ENCODE peak calls at places on chromosome 3, in nine cellular contexts. Z is cardiac muscle cell, V is astrocyte, I is A673, J is mammary epithelial cell, F is lower lobe of right lung, K is stomach, O is adrenal gland, M is kidney epithelial cell. A is an unnamed sample. For H3K27me3 and H3K36me3, the result is how much of the 10 kb centered on the place peaks cover.

GRCh38 chr3:128435058-128435457 is 31.6 kb downstream of the DNAJB8 start:
- DNase-seq in F (no peak), V (no peak), M (no peak), Z (no peak), I (no peak), K (peak), O (no peak), J (no peak), A (no peak)

GRCh38 chr3:171781711-171782127 is 28.6 kb downstream of the PLD1 start:
- DNase-seq in K (no peak), F (no peak), Z (no peak), M (no peak), I (no peak), V (peak), O (no peak), J (peak), A (no peak)

GRCh38 chr3:8571256-8571655 is 69.6 kb downstream of the LMCD1 start:
- DNase-seq in V (no peak), M (no peak), O (no peak), J (no peak), K (no peak), Z (no peak), I (peak), F (no peak), A (no peak)

GRCh38 chr3:4734454-4734853 is 241.3 kb downstream of the ITPR1 start:
- DNase-seq in V (no peak), M (no peak), F (no peak), I (peak), J (no peak), K (no peak), O (no peak), Z (no peak), A (peak)

GRCh38 chr3:59809016-59809415 is 759.2 kb upstream of the CFAP20DC start:
- DNase-seq in K (no peak), F (no peak), M (peak), I (no peak), V (peak), J (peak), Z (no peak), O (no peak), A (no peak)

GRCh38 chr3:181948286-181948685 is 236.6 kb downstream of the SOX2 start:
- DNase-seq in Z (no peak), M (no peak), F (no peak), V (no peak), J (peak), K (no peak), O (no peak), I (no peak), A (no peak)

GRCh38 chr3:15427981-15428380 is 583 bp downstream of the EAF1 start:
- DNase-seq in I (peak), K (no peak), F (no peak), V (no peak), M (no peak), J (no peak), O (no peak), Z (no peak), A (no peak)

GRCh38 chr3:123285931-123286307 is 84.2 kb downstream of the SEC22A start:
- DNase-seq in J (no peak), Z (no peak), M (no peak), K (no peak), V (no peak), F (no peak), I (no peak), O (no peak), A (no peak)

GRCh38 chr3:64143399-64144130 is 81.7 kb downstream of the PRICKLE2 start:
- DNase-seq in I (peak), Z (no peak), K (no peak), F (no peak), O (peak), M (no peak), J (peak), V (peak), A (no peak)

GRCh38 chr3:9499455-9500107 is 54.0 kb downstream of the LHFPL4 start:
- DNase-seq in J (no peak), I (no peak), O (no peak), F (no peak), M (no peak), K (no peak), V (no peak), Z (peak), A (no peak)

GRCh38 chr3:112437146-112438022 is 61.9 kb downstream of the BTLA start:
- DNase-seq in Z (no peak), V (peak), I (peak), K (no peak), F (no peak), O (no peak), J (peak), M (no peak), A (no peak)

GRCh38 chr3:72487946-72488735 is 360.1 kb downstream of the SHQ1 start:
- DNase-seq in F (no peak), V (peak), I (no peak), J (no peak), O (no peak), K (no peak), Z (no peak), M (no peak), A (no peak)

GRCh38 chr3:160449660-160450598 is at the start of gene TRIM59:
- DNase-seq in V (peak), F (peak), O (peak), M (peak), J (peak), I (peak), K (peak), Z (peak), A (peak)

GRCh38 chr3:180142041-180142440 is 105.3 kb upstream of the PEX5L start:
- DNase-seq in Z (no peak), O (no peak), M (no peak), I (no peak), F (no peak), J (peak), K (no peak), V (peak), A (no peak)

GRCh38 chr3:183502782-183503181 is 52.7 kb downstream of the KLHL6 start:
- DNase-seq in K (no peak), I (peak), O (no peak), V (no peak), J (no peak), F (no peak), M (no peak), Z (no peak), A (no peak)

GRCh38 chr3:84318273-84318809 is 640.4 kb upstream of the CADM2 start:
- DNase-seq in Z (no peak), M (no peak), I (peak), J (no peak), F (no peak), O (no peak), V (no peak), K (no peak), A (no peak)

GRCh38 chr3:192038726-192039125 is 577.8 kb downstream of the PYDC2 start:
- DNase-seq in F (no peak), Z (no peak), J (peak), I (no peak), K (no peak), V (peak), M (peak), O (peak), A (no peak)

GRCh38 chr3:182755308-182756106 is 37.8 kb upstream of the ATP11B start:
- DNase-seq in F (no peak), Z (no peak), J (no peak), V (peak), K (no peak), I (no peak), O (no peak), M (no peak), A (no peak)

GRCh38 chr3:121834079-121834730 is 655 bp downstream of the IQCB1 start:
- DNase-seq in M (no peak), I (no peak), O (no peak), K (no peak), J (peak), Z (peak), F (no peak), V (no peak), A (peak)

GRCh38 chr3:133192363-133192945 is 154.3 kb downstream of the TMEM108 start:
- DNase-seq in J (no peak), I (no peak), O (no peak), K (no peak), M (no peak), F (no peak), Z (peak), V (peak), A (no peak)

GRCh38 chr3:108437439-108437838 is 73.0 kb downstream of the MYH15 start:
- DNase-seq in J (no peak), F (no peak), Z (no peak), V (no peak), K (peak), M (no peak), I (no peak), O (no peak), A (no peak)

GRCh38 chr3:119323401-119324107 is 29.4 kb downstream of the ARHGAP31 start:
- DNase-seq in V (no peak), O (no peak), I (no peak), K (no peak), J (peak), F (no peak), M (no peak), Z (no peak), A (no peak)

GRCh38 chr3:65785065-65785645 is 253.6 kb downstream of the MAGI1 start:
- DNase-seq in M (no peak), I (peak), K (no peak), F (no peak), J (peak), O (no peak), Z (peak), V (peak), A (no peak)

GRCh38 chr3:66729685-66730393 is 229.0 kb upstream of the LRIG1 start:
- DNase-seq in I (no peak), K (no peak), V (no peak), Z (no peak), M (no peak), O (no peak), F (peak), J (no peak), A (no peak)

GRCh38 chr3:65348596-65348995 is 660.8 kb upstream of the ADAMTS9 start:
- DNase-seq in Z (no peak), F (no peak), I (no peak), O (no peak), M (no peak), V (peak), K (no peak), J (no peak), A (no peak)

GRCh38 chr3:140014831-140015495 is 80.0 kb downstream of the CLSTN2 start:
- DNase-seq in I (no peak), K (no peak), Z (no peak), M (no peak), V (no peak), J (no peak), F (no peak), O (no peak), A (no peak)

GRCh38 chr3:57919987-57920386 is 88.2 kb upstream of the FLNB start:
- DNase-seq in Z (no peak), J (no peak), F (no peak), V (no peak), M (no peak), K (no peak), I (no peak), O (no peak), A (no peak)

GRCh38 chr3:60992395-60992794 is 258.9 kb downstream of the FHIT start:
- DNase-seq in V (no peak), O (peak), Z (no peak), I (no peak), K (no peak), J (peak), F (no peak), M (no peak), A (no peak)

GRCh38 chr3:32421185-32421584 is 29.5 kb downstream of the CMTM7 start:
- DNase-seq in I (no peak), M (no peak), K (no peak), V (no peak), F (no peak), Z (no peak), J (no peak), O (no peak), A (no peak)

GRCh38 chr3:84963137-84963536 is 4.3 kb downstream of the CADM2 start:
- DNase-seq in I (no peak), V (no peak), K (no peak), M (no peak), J (no peak), F (no peak), O (no peak), Z (no peak), A (no peak)

GRCh38 chr3:38327335-38328009 is 19.1 kb upstream of the XYLB start:
- DNase-seq in M (peak), J (peak), I (no peak), K (no peak), Z (no peak), O (no peak), V (peak), F (no peak), A (no peak)

GRCh38 chr3:121545564-121546455 is at the start of gene POLQ:
- DNase-seq in F (peak), I (peak), M (peak), K (peak), Z (peak), O (peak), V (peak), J (peak), A (peak)

GRCh38 chr3:149641011-149641728 is 16.7 kb downstream of the WWTR1 start:
- DNase-seq in V (no peak), I (no peak), J (no peak), O (no peak), M (no peak), K (no peak), Z (no peak), F (no peak), A (no peak)

DNA sequence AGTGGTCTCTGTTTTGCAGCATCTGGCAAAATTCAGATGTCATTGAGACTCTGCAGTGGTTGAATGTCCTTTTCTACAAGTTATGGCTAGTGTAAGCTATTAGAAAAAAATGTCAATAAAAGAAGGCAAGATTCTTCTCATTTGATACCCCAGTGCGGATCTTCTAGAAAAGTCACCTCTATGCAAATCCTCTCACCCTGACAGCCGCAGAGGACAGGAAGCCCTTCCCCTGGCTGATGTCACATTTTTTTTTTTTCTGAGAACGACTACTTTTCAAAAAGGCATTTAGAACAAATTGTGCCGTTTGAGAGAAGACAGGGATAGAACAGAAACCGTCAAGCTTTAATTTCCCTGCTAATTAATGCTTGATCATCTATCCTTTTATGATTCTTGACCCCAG is 183.6 kb downstream of the OPA1 start:
- DNase-seq in M (no peak), O (no peak), J (no peak), V (no peak), Z (no peak), I (no peak), F (no peak), K (no peak), A (no peak)
- H3K4me3 ChIP-seq in M (no peak), O (no peak), J (no peak), V (no peak), Z (no peak), I (no peak), F (no peak), K (no peak), A (no peak)

GRCh38 chr3:45796902-45797637 is 734 bp upstream of the SLC6A20 start:
- DNase-seq in I (no peak), F (no peak), K (no peak), Z (no peak), O (no peak), M (no peak), J (no peak), V (no peak), A (no peak)
- H3K27me3 ChIP-seq in I (under half), F (under half), K (under half), Z (under half), O (under half), M (under half), J (under half), V (half or more), A (under half)

GRCh38 chr3:126995254-126995770 is 12.4 kb downstream of the PLXNA1 start:
- DNase-seq in V (no peak), O (no peak), F (no peak), I (no peak), J (no peak), Z (no peak), M (no peak), K (no peak), A (no peak)
- H3K36me3 ChIP-seq in V (under half), O (under half), F (under half), I (under half), J (under half), Z (under half), M (under half), K (under half), A (under half)

GRCh38 chr3:196274585-196274984 is 12.9 kb downstream of the PCYT1A start:
- DNase-seq in K (no peak), Z (no peak), I (no peak), O (no peak), V (peak), M (no peak), F (no peak), J (peak), A (no peak)
- H3K4me3 ChIP-seq in K (no peak), Z (no peak), I (no peak), O (no peak), V (no peak), M (no peak), F (no peak), J (no peak), A (no peak)

DNA sequence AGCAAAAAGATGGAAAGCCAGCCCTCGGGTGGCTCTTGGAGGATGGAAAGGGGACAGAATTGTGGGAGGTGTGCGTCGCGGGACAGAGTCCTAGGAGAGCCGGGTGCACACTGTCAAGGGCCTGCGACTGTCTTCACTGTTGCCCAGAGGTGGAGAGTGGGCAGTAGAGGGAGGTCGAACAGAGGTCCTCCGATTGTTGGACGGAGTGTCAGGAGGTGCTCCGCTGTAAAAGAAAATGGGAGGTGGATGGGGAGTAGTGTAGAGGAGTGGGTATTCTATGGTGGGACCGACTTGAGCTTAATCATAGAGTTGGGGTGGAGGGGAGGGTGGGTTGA is 43.3 kb downstream of the EPHB3 start:
- DNase-seq in V (no peak), J (no peak), M (no peak), O (no peak), Z (no peak), F (no peak), I (no peak), K (no peak), A (no peak)
- H3K27me3 ChIP-seq in V (under half), J (under half), M (half or more), O (under half), Z (under half), F (under half), I (under half), K (under half), A (under half)

DNA sequence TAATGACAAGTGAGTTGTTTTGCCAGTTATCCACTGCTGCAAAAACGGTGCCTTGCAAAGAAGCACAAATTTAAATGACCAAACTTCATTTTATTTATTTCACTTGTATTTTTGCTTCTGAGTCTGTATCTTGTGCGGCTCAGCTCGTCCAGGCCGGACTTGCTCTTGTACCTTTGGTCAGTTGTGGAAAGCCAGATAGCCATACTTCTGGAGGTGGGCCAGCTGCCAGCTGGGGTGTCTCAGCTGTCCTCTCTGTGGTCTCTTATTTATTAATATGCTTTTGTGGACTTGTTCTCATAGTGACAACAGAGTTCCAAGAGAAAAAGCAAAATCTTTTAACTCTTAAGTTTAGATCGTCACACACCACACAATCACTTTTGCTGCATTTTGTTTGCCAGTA is 87.7 kb downstream of the IL1RAP start:
- DNase-seq in Z (no peak), O (no peak), J (no peak), I (no peak), K (no peak), F (no peak), M (no peak), V (no peak), A (no peak)
- H3K36me3 ChIP-seq in Z (under half), O (under half), J (under half), I (half or more), K (under half), F (under half), M (under half), V (under half), A (under half)

DNA sequence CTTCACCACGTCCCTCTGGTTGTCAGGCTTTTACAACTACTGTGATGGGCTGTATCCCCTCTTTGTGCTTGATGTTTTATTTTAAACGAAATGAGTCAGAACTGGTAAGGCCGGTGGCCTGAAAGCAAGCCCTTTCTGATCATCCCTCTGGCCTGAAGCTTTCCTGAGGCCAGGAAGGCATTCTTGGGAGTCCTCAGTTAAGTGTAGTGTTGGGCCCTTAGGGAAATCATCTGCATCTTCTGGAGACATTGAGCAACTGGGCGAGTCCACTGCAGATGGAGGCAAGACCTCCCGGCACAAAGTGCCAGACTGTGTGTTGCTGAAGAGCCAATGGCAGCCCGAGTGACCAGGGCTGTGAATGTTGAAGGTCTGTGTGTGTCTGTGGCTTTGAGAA is 33.0 kb upstream of the AMOTL2 start:
- DNase-seq in I (no peak), M (no peak), V (no peak), J (no peak), O (no peak), K (no peak), F (no peak), Z (no peak), A (no peak)
- H3K4me3 ChIP-seq in I (no peak), M (no peak), V (peak), J (no peak), O (no peak), K (no peak), F (peak), Z (no peak), A (no peak)

GRCh38 chr3:147365196-147366115 is 40.9 kb downstream of the ZIC4 start:
- DNase-seq in J (no peak), K (no peak), F (no peak), Z (no peak), V (no peak), O (no peak), M (no peak), I (no peak), A (no peak)
- H3K27me3 ChIP-seq in J (under half), K (half or more), F (half or more), Z (half or more), V (half or more), O (half or more), M (under half), I (half or more), A (under half)

GRCh38 chr3:115834068-115834467 is 210.8 kb downstream of the GAP43 start:
- DNase-seq in K (no peak), Z (no peak), O (no peak), I (peak), F (no peak), V (peak), M (no peak), J (peak), A (no peak)
- H3K36me3 ChIP-seq in K (under half), Z (under half), O (under half), I (under half), F (under half), V (under half), M (under half), J (under half), A (under half)